ENCODE peak calls at places on chromosomes 12 and 14, in five cellular contexts. Y is amniotic stem cell, J is glutamatergic neuron, L is H9, C is HT1080. U is an unnamed sample.
A peak's percentile ranks its signal among the peaks of the same experiment; 100 is the strongest.

GRCh38 chr12:47717443-47718193 is 7.7 kb downstream of the ENDOU start:
- DNase-seq in Y (peak; percentile 64), J (peak; percentile 86), L (peak; percentile 94), C (peak; percentile 63), U (peak; percentile 88)

GRCh38 chr14:101186544-101186943 is 283.0 kb upstream of the RTL1 start:
- DNase-seq in Y (no peak), J (no peak), L (no peak), C (no peak), U (no peak)

GRCh38 chr12:73308747-73309146 is 1036.6 kb downstream of the TRHDE start:
- DNase-seq in Y (no peak), J (no peak), L (no peak), C (peak; percentile 53), U (no peak)

GRCh38 chr12:57280234-57281062 is 29.5 kb upstream of the STAC3 start:
- DNase-seq in Y (peak; percentile 80), J (no peak), L (peak; percentile 70), C (peak; percentile 95), U (no peak)

GRCh38 chr14:73058923-73059311 is 583 bp downstream of the RBM25 start:
- DNase-seq in Y (no peak), J (no peak), L (peak; percentile 41), C (peak; percentile 34), U (peak; percentile 18)

GRCh38 chr12:617304-617915 is 45.8 kb downstream of the NINJ2 start:
- DNase-seq in Y (no peak), J (peak; percentile 58), L (no peak), C (no peak), U (no peak)

GRCh38 chr14:103194256-103195045 is 71.2 kb downstream of the TNFAIP2 start:
- DNase-seq in Y (no peak), J (no peak), L (no peak), C (no peak), U (no peak)

GRCh38 chr14:23364604-23365352 is at the start of gene EFS:
- DNase-seq in Y (no peak), J (peak; percentile 72), L (peak; percentile 58), C (no peak), U (peak; percentile 53)

GRCh38 chr14:101665478-101666078 is 95.9 kb upstream of the PPP2R5C start:
- DNase-seq in Y (no peak), J (peak; percentile 58), L (peak; percentile 62), C (peak; percentile 43), U (peak; percentile 66)

GRCh38 chr12:121084229-121084628 is 45.2 kb upstream of the OASL start:
- DNase-seq in Y (no peak), J (no peak), L (no peak), C (no peak), U (no peak)

GRCh38 chr14:35234007-35234406 is 58.2 kb upstream of the PSMA6 start:
- DNase-seq in Y (no peak), J (no peak), L (no peak), C (no peak), U (no peak)

GRCh38 chr14:50083467-50084337 is 32.7 kb downstream of the VCPKMT start:
- DNase-seq in Y (peak; percentile 21), J (no peak), L (no peak), C (no peak), U (no peak)

GRCh38 chr12:129961111-129961510 is 57.3 kb upstream of the TMEM132D start:
- DNase-seq in Y (peak; percentile 62), J (no peak), L (no peak), C (peak; percentile 89), U (no peak)

GRCh38 chr12:57465747-57466505 is 6.3 kb downstream of the GLI1 start:
- DNase-seq in Y (no peak), J (no peak), L (peak; percentile 17), C (no peak), U (no peak)

GRCh38 chr14:38210168-38210567 is 2.5 kb downstream of the SSTR1 start:
- DNase-seq in Y (no peak), J (peak; percentile 22), L (no peak), C (peak; percentile 25), U (no peak)

GRCh38 chr14:83923836-83924235 is 1606.1 kb upstream of the FLRT2 start:
- DNase-seq in Y (no peak), J (no peak), L (no peak), C (peak; percentile 6), U (no peak)

GRCh38 chr12:80936642-80937390 is 918 bp downstream of the LIN7A start:
- DNase-seq in Y (peak; percentile 1), J (peak; percentile 79), L (peak; percentile 75), C (peak; percentile 37), U (peak; percentile 79)

GRCh38 chr14:68366656-68367055 is 426.2 kb downstream of the ZFP36L1 start:
- DNase-seq in Y (no peak), J (no peak), L (no peak), C (no peak), U (no peak)

GRCh38 chr14:72611506-72611905 is 282.4 kb downstream of the DPF3 start:
- DNase-seq in Y (no peak), J (no peak), L (peak; percentile 6), C (no peak), U (no peak)

GRCh38 chr12:94589591-94590001 is 60.8 kb downstream of the TMCC3 start:
- DNase-seq in Y (no peak), J (no peak), L (no peak), C (no peak), U (no peak)

GRCh38 chr12:108241961-108242360 is 97.2 kb downstream of the CMKLR1 start:
- DNase-seq in Y (no peak), J (peak; percentile 56), L (no peak), C (peak; percentile 23), U (no peak)

GRCh38 chr12:113109872-113110623 is 25.5 kb downstream of the RASAL1 start:
- DNase-seq in Y (no peak), J (no peak), L (no peak), C (no peak), U (no peak)

GRCh38 chr14:79118291-79118690 is 948.1 kb downstream of the NRXN3 start:
- DNase-seq in Y (no peak), J (no peak), L (peak; percentile 28), C (no peak), U (no peak)

GRCh38 chr12:62434504-62435336 is 31.9 kb upstream of the MON2 start:
- DNase-seq in Y (no peak), J (no peak), L (no peak), C (peak; percentile 5), U (no peak)

GRCh38 chr14:22478670-22479069 is 110.4 kb downstream of the DAD1 start:
- DNase-seq in Y (no peak), J (no peak), L (no peak), C (no peak), U (no peak)

GRCh38 chr12:100668939-100669536 is 95.6 kb downstream of the GAS2L3 start:
- DNase-seq in Y (peak; percentile 73), J (peak; percentile 92), L (peak; percentile 89), C (peak; percentile 57), U (peak; percentile 91)

GRCh38 chr12:47237751-47238211 is 158.0 kb upstream of the AMIGO2 start:
- DNase-seq in Y (no peak), J (no peak), L (no peak), C (no peak), U (no peak)

GRCh38 chr14:104328607-104329006 is 190.2 kb downstream of the KIF26A start:
- DNase-seq in Y (no peak), J (no peak), L (no peak), C (no peak), U (no peak)

GRCh38 chr12:4786795-4787194 is 66.6 kb downstream of the GALNT8 start:
- DNase-seq in Y (no peak), J (no peak), L (no peak), C (no peak), U (no peak)

GRCh38 chr14:99666533-99666932 is 17.6 kb upstream of the CYP46A1 start:
- DNase-seq in Y (no peak), J (no peak), L (no peak), C (no peak), U (no peak)

GRCh38 chr12:67419810-67420209 is 150.7 kb downstream of the CAND1 start:
- DNase-seq in Y (no peak), J (no peak), L (peak; percentile 41), C (no peak), U (no peak)

GRCh38 chr14:104096751-104097700 is 11.5 kb downstream of the ASPG start:
- DNase-seq in Y (no peak), J (peak; percentile 18), L (peak; percentile 59), C (no peak), U (peak; percentile 56)

GRCh38 chr12:53696285-53696654 is 20.4 kb upstream of the ATP5MC2 start:
- DNase-seq in Y (peak; percentile 40), J (no peak), L (peak; percentile 95), C (peak; percentile 72), U (peak; percentile 74)

GRCh38 chr14:76541594-76542219 is 165.8 kb downstream of the ESRRB start:
- DNase-seq in Y (no peak), J (no peak), L (no peak), C (no peak), U (no peak)

GRCh38 chr12:90234455-90234854 is 525.8 kb upstream of the ATP2B1 start:
- DNase-seq in Y (no peak), J (peak; percentile 10), L (no peak), C (no peak), U (no peak)

GRCh38 chr14:92459479-92460421 is 53.8 kb upstream of the RIN3 start:
- DNase-seq in Y (no peak), J (no peak), L (peak; percentile 37), C (no peak), U (no peak)

GRCh38 chr14:32430326-32430725 is 101.2 kb downstream of the AKAP6 start:
- DNase-seq in Y (peak; percentile 26), J (no peak), L (no peak), C (peak; percentile 86), U (no peak)

GRCh38 chr12:93223440-93224426 is 154.0 kb upstream of the NUDT4 start:
- DNase-seq in Y (no peak), J (no peak), L (no peak), C (no peak), U (no peak)